ENCODE peak calls at places on chromosome 12, in five cellular contexts. One of them, this sample, is unnamed.

GRCh38 chr12:62533755-62534107 is 67.1 kb downstream of the MON2 start:
- DNase-seq in body of pancreas: peak
- DNase-seq in WERI-Rb-1: no peak
- DNase-seq in mucosa of descending colon: no peak
- DNase-seq in ovary: no peak
- DNase-seq in this sample: no peak

GRCh38 chr12:44158746-44159145 is 322.9 kb downstream of the TMEM117 start:
- DNase-seq in WERI-Rb-1: no peak
- DNase-seq in mucosa of descending colon: no peak
- DNase-seq in body of pancreas: no peak
- DNase-seq in ovary: no peak
- DNase-seq in this sample: no peak

GRCh38 chr12:106794369-106794768 is 19.9 kb downstream of the RIC8B start:
- DNase-seq in WERI-Rb-1: no peak
- DNase-seq in ovary: no peak
- DNase-seq in body of pancreas: no peak
- DNase-seq in mucosa of descending colon: no peak
- DNase-seq in this sample: no peak

GRCh38 chr12:67911293-67911637 is 78.0 kb upstream of the IFNG-AS1 start:
- DNase-seq in mucosa of descending colon: no peak
- DNase-seq in WERI-Rb-1: no peak
- DNase-seq in ovary: no peak
- DNase-seq in body of pancreas: no peak
- DNase-seq in this sample: no peak

GRCh38 chr12:26195641-26196423 is 459 bp downstream of the SSPN start:
- DNase-seq in ovary: peak
- DNase-seq in body of pancreas: peak
- DNase-seq in WERI-Rb-1: peak
- DNase-seq in mucosa of descending colon: peak
- DNase-seq in this sample: peak

GRCh38 chr12:113005759-113006158 is 27.4 kb downstream of the OAS2 start:
- DNase-seq in WERI-Rb-1: peak
- DNase-seq in mucosa of descending colon: no peak
- DNase-seq in ovary: no peak
- DNase-seq in body of pancreas: no peak
- DNase-seq in this sample: peak

GRCh38 chr12:123526542-123527080 is 6.9 kb downstream of the RILPL1 start:
- DNase-seq in mucosa of descending colon: no peak
- DNase-seq in body of pancreas: no peak
- DNase-seq in WERI-Rb-1: peak
- DNase-seq in ovary: no peak
- DNase-seq in this sample: no peak

GRCh38 chr12:71721781-71722511 is 32.7 kb upstream of the RAB21 start:
- DNase-seq in ovary: no peak
- DNase-seq in mucosa of descending colon: no peak
- DNase-seq in body of pancreas: peak
- DNase-seq in WERI-Rb-1: no peak
- DNase-seq in this sample: no peak

GRCh38 chr12:124663206-124663605 is 95.8 kb upstream of the NCOR2 start:
- DNase-seq in WERI-Rb-1: no peak
- DNase-seq in body of pancreas: no peak
- DNase-seq in ovary: no peak
- DNase-seq in mucosa of descending colon: no peak
- DNase-seq in this sample: no peak

GRCh38 chr12:1936406-1937320 is 18.2 kb upstream of the CACNA2D4 start:
- DNase-seq in mucosa of descending colon: peak
- DNase-seq in body of pancreas: peak
- DNase-seq in WERI-Rb-1: no peak
- DNase-seq in ovary: peak
- DNase-seq in this sample: peak

GRCh38 chr12:78963439-78964222 is 99.1 kb downstream of the SYT1 start:
- DNase-seq in body of pancreas: no peak
- DNase-seq in WERI-Rb-1: no peak
- DNase-seq in mucosa of descending colon: no peak
- DNase-seq in ovary: no peak
- DNase-seq in this sample: peak

GRCh38 chr12:106648736-106649135 is 65.9 kb downstream of the RFX4 start:
- DNase-seq in WERI-Rb-1: no peak
- DNase-seq in ovary: no peak
- DNase-seq in mucosa of descending colon: no peak
- DNase-seq in body of pancreas: no peak
- DNase-seq in this sample: peak

GRCh38 chr12:93483151-93483807 is 16.0 kb downstream of the MRPL42 start:
- DNase-seq in WERI-Rb-1: no peak
- DNase-seq in body of pancreas: no peak
- DNase-seq in ovary: no peak
- DNase-seq in mucosa of descending colon: no peak
- DNase-seq in this sample: no peak

GRCh38 chr12:11661491-11662085 is 12.1 kb downstream of the ETV6 start:
- DNase-seq in WERI-Rb-1: no peak
- DNase-seq in mucosa of descending colon: no peak
- DNase-seq in body of pancreas: peak
- DNase-seq in ovary: no peak
- DNase-seq in this sample: peak

GRCh38 chr12:92055877-92056276 is 89.8 kb downstream of the BTG1 start:
- DNase-seq in WERI-Rb-1: no peak
- DNase-seq in body of pancreas: peak
- DNase-seq in mucosa of descending colon: no peak
- DNase-seq in ovary: no peak
- DNase-seq in this sample: peak

GRCh38 chr12:105580841-105581352 is 250.4 kb downstream of the C12orf75 start:
- DNase-seq in mucosa of descending colon: no peak
- DNase-seq in body of pancreas: no peak
- DNase-seq in WERI-Rb-1: no peak
- DNase-seq in ovary: no peak
- DNase-seq in this sample: peak

GRCh38 chr12:120394483-120395367 is 25.8 kb upstream of the MSI1 start:
- DNase-seq in WERI-Rb-1: peak
- DNase-seq in body of pancreas: peak
- DNase-seq in mucosa of descending colon: peak
- DNase-seq in ovary: no peak
- DNase-seq in this sample: peak

GRCh38 chr12:123859035-123859434 is 96.9 kb downstream of the DNAH10 start:
- DNase-seq in WERI-Rb-1: no peak
- DNase-seq in mucosa of descending colon: no peak
- DNase-seq in body of pancreas: no peak
- DNase-seq in ovary: no peak
- DNase-seq in this sample: no peak

GRCh38 chr12:92326877-92327276 is 181.2 kb upstream of the BTG1 start:
- DNase-seq in ovary: no peak
- DNase-seq in WERI-Rb-1: no peak
- DNase-seq in body of pancreas: no peak
- DNase-seq in mucosa of descending colon: no peak
- DNase-seq in this sample: no peak

GRCh38 chr12:107366322-107366721 is 273.0 kb upstream of the CRY1 start:
- DNase-seq in ovary: no peak
- DNase-seq in WERI-Rb-1: no peak
- DNase-seq in mucosa of descending colon: no peak
- DNase-seq in body of pancreas: no peak
- DNase-seq in this sample: no peak

GRCh38 chr12:30546121-30546520 is 149.5 kb downstream of the IPO8 start:
- DNase-seq in mucosa of descending colon: no peak
- DNase-seq in WERI-Rb-1: peak
- DNase-seq in body of pancreas: no peak
- DNase-seq in ovary: no peak
- DNase-seq in this sample: peak

GRCh38 chr12:122244565-122245371 is 18.9 kb upstream of the DIABLO start:
- DNase-seq in mucosa of descending colon: no peak
- DNase-seq in ovary: no peak
- DNase-seq in WERI-Rb-1: no peak
- DNase-seq in body of pancreas: no peak
- DNase-seq in this sample: no peak

GRCh38 chr12:67758119-67758873 is 109.8 kb downstream of the DYRK2 start:
- DNase-seq in mucosa of descending colon: no peak
- DNase-seq in body of pancreas: no peak
- DNase-seq in ovary: no peak
- DNase-seq in WERI-Rb-1: no peak
- DNase-seq in this sample: no peak

GRCh38 chr12:111756196-111756595 is 10.5 kb upstream of the ALDH2 start:
- DNase-seq in ovary: no peak
- DNase-seq in WERI-Rb-1: no peak
- DNase-seq in body of pancreas: no peak
- DNase-seq in mucosa of descending colon: no peak
- DNase-seq in this sample: no peak

GRCh38 chr12:51848843-51849735 is 571 bp upstream of the FIGNL2 start:
- DNase-seq in WERI-Rb-1: peak
- DNase-seq in mucosa of descending colon: no peak
- DNase-seq in ovary: no peak
- DNase-seq in body of pancreas: no peak
- DNase-seq in this sample: no peak

GRCh38 chr12:44428825-44429224 is 447.3 kb downstream of the NELL2 start:
- DNase-seq in mucosa of descending colon: no peak
- DNase-seq in body of pancreas: no peak
- DNase-seq in WERI-Rb-1: no peak
- DNase-seq in ovary: no peak
- DNase-seq in this sample: no peak

GRCh38 chr12:112198120-112198733 is 72.9 kb downstream of the TRAFD1 start:
- DNase-seq in ovary: peak
- DNase-seq in mucosa of descending colon: no peak
- DNase-seq in body of pancreas: peak
- DNase-seq in WERI-Rb-1: peak
- DNase-seq in this sample: peak

GRCh38 chr12:122250047-122250446 is 16.2 kb downstream of the VPS33A start:
- DNase-seq in body of pancreas: no peak
- DNase-seq in WERI-Rb-1: no peak
- DNase-seq in ovary: no peak
- DNase-seq in mucosa of descending colon: no peak
- DNase-seq in this sample: no peak

GRCh38 chr12:93229494-93230310 is 148.0 kb upstream of the NUDT4 start:
- DNase-seq in body of pancreas: no peak
- DNase-seq in mucosa of descending colon: no peak
- DNase-seq in WERI-Rb-1: no peak
- DNase-seq in ovary: no peak
- DNase-seq in this sample: peak

GRCh38 chr12:1877169-1877878 is 41.1 kb downstream of the CACNA2D4 start:
- DNase-seq in ovary: no peak
- DNase-seq in WERI-Rb-1: no peak
- DNase-seq in body of pancreas: no peak
- DNase-seq in mucosa of descending colon: no peak
- DNase-seq in this sample: no peak

GRCh38 chr12:55722948-55723347 is 2.8 kb downstream of the RDH5 start:
- DNase-seq in WERI-Rb-1: no peak
- DNase-seq in ovary: peak
- DNase-seq in body of pancreas: no peak
- DNase-seq in mucosa of descending colon: no peak
- DNase-seq in this sample: no peak

GRCh38 chr12:31644536-31644935 is 15.0 kb upstream of the ETFBKMT start:
- DNase-seq in mucosa of descending colon: no peak
- DNase-seq in body of pancreas: no peak
- DNase-seq in WERI-Rb-1: no peak
- DNase-seq in ovary: no peak
- DNase-seq in this sample: peak
- TF ChIP-seq CTCF in mucosa of descending colon: no peak
- TF ChIP-seq CTCF in body of pancreas: no peak
- TF ChIP-seq CTCF in WERI-Rb-1: no peak
- TF ChIP-seq CTCF in ovary: no peak
- TF ChIP-seq CTCF in this sample: no peak

GRCh38 chr12:104462931-104463339 is 6.2 kb downstream of the CHST11 start:
- DNase-seq in mucosa of descending colon: no peak
- DNase-seq in body of pancreas: no peak
- DNase-seq in WERI-Rb-1: no peak
- DNase-seq in ovary: no peak
- DNase-seq in this sample: no peak
- H3K4me3 ChIP-seq in mucosa of descending colon: no peak
- H3K4me3 ChIP-seq in body of pancreas: no peak
- H3K4me3 ChIP-seq in WERI-Rb-1: no peak
- H3K4me3 ChIP-seq in ovary: no peak
- H3K4me3 ChIP-seq in this sample: no peak

GRCh38 chr12:108495054-108495453 is 20.0 kb upstream of the FICD start:
- DNase-seq in WERI-Rb-1: peak
- DNase-seq in body of pancreas: no peak
- DNase-seq in ovary: no peak
- DNase-seq in mucosa of descending colon: no peak
- DNase-seq in this sample: peak
- TF ChIP-seq CTCF in WERI-Rb-1: peak
- TF ChIP-seq CTCF in body of pancreas: peak
- TF ChIP-seq CTCF in ovary: no peak
- TF ChIP-seq CTCF in mucosa of descending colon: no peak
- TF ChIP-seq CTCF in this sample: peak

GRCh38 chr12:58528266-58528665 is 392.0 kb downstream of the LRIG3 start:
- DNase-seq in WERI-Rb-1: no peak
- DNase-seq in body of pancreas: no peak
- DNase-seq in ovary: no peak
- DNase-seq in mucosa of descending colon: no peak
- DNase-seq in this sample: no peak

GRCh38 chr12:58530421-58531067 is 389.8 kb downstream of the LRIG3 start:
- DNase-seq in WERI-Rb-1: no peak
- DNase-seq in mucosa of descending colon: no peak
- DNase-seq in body of pancreas: no peak
- DNase-seq in ovary: no peak
- DNase-seq in this sample: no peak

GRCh38 chr12:58529114-58529665 is 391.1 kb downstream of the LRIG3 start:
- DNase-seq in ovary: no peak
- DNase-seq in WERI-Rb-1: no peak
- DNase-seq in body of pancreas: no peak
- DNase-seq in mucosa of descending colon: no peak
- DNase-seq in this sample: peak

GRCh38 chr12:58532855-58533608 is 387.3 kb downstream of the LRIG3 start:
- DNase-seq in WERI-Rb-1: no peak
- DNase-seq in ovary: no peak
- DNase-seq in body of pancreas: no peak
- DNase-seq in mucosa of descending colon: no peak
- DNase-seq in this sample: peak

GRCh38 chr12:58529897-58530296 is 390.4 kb downstream of the LRIG3 start:
- DNase-seq in body of pancreas: no peak
- DNase-seq in mucosa of descending colon: no peak
- DNase-seq in ovary: no peak
- DNase-seq in WERI-Rb-1: no peak
- DNase-seq in this sample: peak
- H3K4me3 ChIP-seq in body of pancreas: no peak
- H3K4me3 ChIP-seq in mucosa of descending colon: no peak
- H3K4me3 ChIP-seq in ovary: no peak
- H3K4me3 ChIP-seq in WERI-Rb-1: no peak
- H3K4me3 ChIP-seq in this sample: no peak

GRCh38 chr12:102182635-102183034 is 15.0 kb downstream of the PMCH start:
- DNase-seq in mucosa of descending colon: no peak
- DNase-seq in body of pancreas: no peak
- DNase-seq in WERI-Rb-1: no peak
- DNase-seq in ovary: no peak
- DNase-seq in this sample: peak
- TF ChIP-seq CTCF in mucosa of descending colon: no peak
- TF ChIP-seq CTCF in body of pancreas: no peak
- TF ChIP-seq CTCF in WERI-Rb-1: no peak
- TF ChIP-seq CTCF in ovary: no peak
- TF ChIP-seq CTCF in this sample: no peak